ENCODE peak calls at places on chromosomes 4 and X, in nine cellular contexts. S is left lung; F is lung; B is GOT3; O is stimulated activated naive CD8-positive, alpha-beta T cell treated with anti-CD3 and anti-CD28 coated beads, Interleukin-15, Interleukin-2, amounts not matched to agents 100 U/mL and 50 U/mL, for 24 hours; J is substantia nigra; H is non-pigmented ciliary epithelial cell; U is Caki2; T is head of caudate nucleus. W is an unnamed sample.

GRCh38 chr4:74097631-74098550 is 1.1 kb downstream of the CXCL2 start:
- DNase-seq in S (peak; percentile 39), F (no peak), B (no peak), O (no peak), J (no peak), H (no peak), U (peak; percentile 25), T (no peak), W (no peak)

GRCh38 chr4:79334783-79335182 is 8.9 kb upstream of the NAA11 start:
- DNase-seq in S (no peak), F (no peak), B (no peak), O (no peak), J (no peak), H (no peak), U (no peak), T (no peak), W (no peak)

GRCh38 chrX:16212024-16212423 is 44.7 kb downstream of the MAGEB17 start:
- DNase-seq in S (no peak), F (no peak), B (no peak), O (no peak), J (no peak), H (no peak), U (no peak), T (no peak), W (no peak)

GRCh38 chrX:45006002-45006800 is 133.2 kb downstream of the KDM6A start:
- DNase-seq in S (no peak), F (no peak), B (no peak), O (no peak), J (no peak), H (no peak), U (no peak), T (no peak), W (no peak)

GRCh38 chrX:77561372-77561771 is 114.2 kb downstream of the FGF16 start:
- DNase-seq in S (no peak), F (no peak), B (no peak), O (no peak), J (no peak), H (no peak), U (no peak), T (no peak), W (no peak)

GRCh38 chr4:73653695-73654106 is 33.5 kb upstream of the RASSF6 start:
- DNase-seq in S (no peak), F (no peak), B (no peak), O (peak; percentile 7), J (peak; percentile 3), H (no peak), U (peak; percentile 63), T (peak; percentile 42), W (no peak)

GRCh38 chr4:137635108-137635507 is 102.8 kb upstream of the PCDH18 start:
- DNase-seq in S (no peak), F (no peak), B (no peak), O (no peak), J (no peak), H (no peak), U (no peak), T (no peak), W (no peak)

GRCh38 chrX:135632353-135632752 is 81.1 kb upstream of the CT45A1 start:
- DNase-seq in S (no peak), F (no peak), B (no peak), O (no peak), J (no peak), H (no peak), U (no peak), T (no peak), W (no peak)

GRCh38 chr4:173056708-173057107 is 111.9 kb upstream of the GALNT7 start:
- DNase-seq in S (no peak), F (no peak), B (no peak), O (no peak), J (no peak), H (no peak), U (no peak), T (no peak), W (no peak)

GRCh38 chr4:151968643-151969042 is 207.8 kb upstream of the GATB start:
- DNase-seq in S (no peak), F (no peak), B (no peak), O (no peak), J (no peak), H (no peak), U (no peak), T (no peak), W (no peak)

GRCh38 chrX:141936080-141936479 is 32.4 kb downstream of the MAGEC1 start:
- DNase-seq in S (no peak), F (no peak), B (no peak), O (no peak), J (no peak), H (peak; percentile 1), U (peak; percentile 2), T (no peak), W (no peak)

GRCh38 chr4:148654131-148654530 is 211.9 kb upstream of the NR3C2 start:
- DNase-seq in S (no peak), F (no peak), B (no peak), O (no peak), J (no peak), H (no peak), U (no peak), T (no peak), W (no peak)

GRCh38 chr4:87865960-87866598 is 33.3 kb downstream of the MEPE start:
- DNase-seq in S (no peak), F (no peak), B (no peak), O (no peak), J (no peak), H (no peak), U (peak; percentile 93), T (no peak), W (peak; percentile 9)

GRCh38 chr4:94995684-94996394 is 238.1 kb downstream of the BMPR1B start:
- DNase-seq in S (no peak), F (no peak), B (no peak), O (no peak), J (peak; percentile 1), H (no peak), U (peak; percentile 41), T (no peak), W (no peak)

GRCh38 chr4:116361782-116362181 is 723.6 kb downstream of the TRAM1L1 start:
- DNase-seq in S (no peak), F (no peak), B (no peak), O (no peak), J (no peak), H (no peak), U (no peak), T (no peak), W (no peak)

GRCh38 chr4:82842593-82842992 is 44.0 kb upstream of the SCD5 start:
- DNase-seq in S (no peak), F (no peak), B (no peak), O (no peak), J (no peak), H (no peak), U (no peak), T (no peak), W (no peak)

GRCh38 chr4:102169345-102169744 is 175.9 kb downstream of the SLC39A8 start:
- DNase-seq in S (no peak), F (no peak), B (no peak), O (no peak), J (no peak), H (no peak), U (no peak), T (peak; percentile 40), W (no peak)

GRCh38 chrX:23890933-23891332 is 16.8 kb downstream of the APOO start:
- DNase-seq in S (no peak), F (no peak), B (no peak), O (no peak), J (no peak), H (no peak), U (no peak), T (no peak), W (no peak)

GRCh38 chr4:186368291-186368690 is 102.3 kb downstream of the F11 start:
- DNase-seq in S (no peak), F (no peak), B (no peak), O (no peak), J (no peak), H (no peak), U (no peak), T (no peak), W (no peak)

GRCh38 chrX:118682258-118683014 is 45.0 kb upstream of the IL13RA1 start:
- DNase-seq in S (no peak), F (no peak), B (no peak), O (no peak), J (no peak), H (no peak), U (no peak), T (no peak), W (no peak)

GRCh38 chr4:80125252-80126177 is 52.5 kb upstream of the ANTXR2 start:
- DNase-seq in S (no peak), F (no peak), B (no peak), O (peak; percentile 14), J (no peak), H (no peak), U (peak; percentile 38), T (no peak), W (no peak)

GRCh38 chr4:110959041-110959643 is 336.3 kb upstream of the PITX2 start:
- DNase-seq in S (no peak), F (no peak), B (no peak), O (no peak), J (no peak), H (no peak), U (peak; percentile 12), T (no peak), W (no peak)

GRCh38 chr4:105563352-105563751 is 10.9 kb downstream of the ARHGEF38 start:
- DNase-seq in S (no peak), F (no peak), B (no peak), O (no peak), J (no peak), H (no peak), U (no peak), T (no peak), W (no peak)

GRCh38 chrX:72133851-72134546 is 2.3 kb upstream of the RTL5 start:
- DNase-seq in S (no peak), F (no peak), B (no peak), O (no peak), J (no peak), H (no peak), U (no peak), T (no peak), W (no peak)

GRCh38 chr4:14178421-14178820 is 550.9 kb upstream of the BOD1L1 start:
- DNase-seq in S (no peak), F (no peak), B (no peak), O (no peak), J (no peak), H (no peak), U (no peak), T (no peak), W (no peak)

GRCh38 chr4:16225996-16226815 is at the start of gene TAPT1:
- DNase-seq in S (peak; percentile 87), F (peak; percentile 79), B (peak; percentile 32), O (peak; percentile 86), J (peak; percentile 71), H (no peak), U (peak; percentile 23), T (peak; percentile 87), W (no peak)

GRCh38 chrX:135596495-135596894 is 76.0 kb downstream of the INTS6L start:
- DNase-seq in S (peak; percentile 35), F (no peak), B (no peak), O (peak; percentile 59), J (peak; percentile 0), H (no peak), U (no peak), T (peak; percentile 42), W (no peak)

GRCh38 chrX:23271011-23271410 is 63.6 kb upstream of the PTCHD1 start:
- DNase-seq in S (no peak), F (no peak), B (no peak), O (no peak), J (no peak), H (no peak), U (no peak), T (no peak), W (no peak)

GRCh38 chrX:101485212-101486064 is at the start of gene ARMCX4:
- DNase-seq in S (peak; percentile 52), F (no peak), B (peak; percentile 27), O (peak; percentile 32), J (peak; percentile 55), H (no peak), U (no peak), T (peak; percentile 81), W (no peak)